ENCODE peak calls at places on chromosome X, in four cellular contexts. One of them, this sample, is unnamed.
A peak's percentile ranks its signal among the peaks of the same experiment; 100 is the strongest.

GRCh38 chrX:150362599-150363481 is at the start of gene MAMLD1:
- DNase-seq in K562: peak; percentile 49
- DNase-seq in HepG2: no peak
- DNase-seq in HCT116: peak; percentile 51
- DNase-seq in this sample: no peak

GRCh38 chrX:29090811-29091210 is 503.6 kb downstream of the IL1RAPL1 start:
- DNase-seq in K562: no peak
- DNase-seq in HepG2: no peak
- DNase-seq in HCT116: no peak
- DNase-seq in this sample: no peak

GRCh38 chrX:19479458-19479857 is 35.9 kb downstream of the MAP3K15 start:
- DNase-seq in K562: no peak
- DNase-seq in HepG2: peak; percentile 3
- DNase-seq in HCT116: no peak
- DNase-seq in this sample: no peak

GRCh38 chrX:17030580-17031285 is 84.3 kb downstream of the REPS2 start:
- DNase-seq in K562: no peak
- DNase-seq in HepG2: no peak
- DNase-seq in HCT116: no peak
- DNase-seq in this sample: no peak

GRCh38 chrX:135707880-135708279 is 5.6 kb upstream of the CT45A1 start:
- DNase-seq in K562: peak; percentile 82
- DNase-seq in HepG2: peak; percentile 31
- DNase-seq in HCT116: peak; percentile 16
- DNase-seq in this sample: no peak

GRCh38 chrX:20399728-20400414 is 133.2 kb upstream of the RPS6KA3 start:
- DNase-seq in K562: no peak
- DNase-seq in HepG2: no peak
- DNase-seq in HCT116: no peak
- DNase-seq in this sample: no peak

GRCh38 chrX:17549005-17549685 is 174.1 kb downstream of the NHS start:
- DNase-seq in K562: no peak
- DNase-seq in HepG2: no peak
- DNase-seq in HCT116: no peak
- DNase-seq in this sample: no peak

GRCh38 chrX:85963736-85964135 is 83.6 kb downstream of the CHM start:
- DNase-seq in K562: no peak
- DNase-seq in HepG2: peak; percentile 1
- DNase-seq in HCT116: no peak
- DNase-seq in this sample: peak; percentile 22

GRCh38 chrX:153674219-153674851 is 722 bp upstream of the PNCK start:
- DNase-seq in K562: peak; percentile 33
- DNase-seq in HepG2: no peak
- DNase-seq in HCT116: no peak
- DNase-seq in this sample: no peak

GRCh38 chrX:14963447-14964236 is 90.4 kb downstream of the MOSPD2 start:
- DNase-seq in K562: no peak
- DNase-seq in HepG2: no peak
- DNase-seq in HCT116: peak; percentile 49
- DNase-seq in this sample: no peak

GRCh38 chrX:35919536-35920309 is at the start of gene CFAP47:
- DNase-seq in K562: peak; percentile 0
- DNase-seq in HepG2: no peak
- DNase-seq in HCT116: no peak
- DNase-seq in this sample: no peak

GRCh38 chrX:41522071-41522470 is 74.9 kb downstream of the NYX start:
- DNase-seq in K562: no peak
- DNase-seq in HepG2: no peak
- DNase-seq in HCT116: no peak
- DNase-seq in this sample: no peak

GRCh38 chrX:17039826-17040225 is 93.4 kb downstream of the REPS2 start:
- DNase-seq in K562: no peak
- DNase-seq in HepG2: no peak
- DNase-seq in HCT116: no peak
- DNase-seq in this sample: no peak

GRCh38 chrX:118973389-118974087 is 880 bp upstream of the LONRF3 start:
- DNase-seq in K562: no peak
- DNase-seq in HepG2: no peak
- DNase-seq in HCT116: no peak
- DNase-seq in this sample: no peak

GRCh38 chrX:111759676-111760075 is 78.7 kb downstream of the ALG13 start:
- DNase-seq in K562: no peak
- DNase-seq in HepG2: no peak
- DNase-seq in HCT116: no peak
- DNase-seq in this sample: no peak

GRCh38 chrX:2828404-2829065 is at the start of gene GYG2:
- DNase-seq in K562: peak; percentile 33
- DNase-seq in HepG2: peak; percentile 64
- DNase-seq in HCT116: no peak
- DNase-seq in this sample: no peak

GRCh38 chrX:11427082-11428033 is 134.1 kb downstream of the AMELX start:
- DNase-seq in K562: peak; percentile 87
- DNase-seq in HepG2: no peak
- DNase-seq in HCT116: no peak
- DNase-seq in this sample: no peak

GRCh38 chrX:150152546-150152945 is 210.6 kb upstream of the MAMLD1 start:
- DNase-seq in K562: no peak
- DNase-seq in HepG2: no peak
- DNase-seq in HCT116: no peak
- DNase-seq in this sample: no peak

GRCh38 chrX:134932528-134933217 is 58.1 kb upstream of the SMIM10 start:
- DNase-seq in K562: no peak
- DNase-seq in HepG2: peak; percentile 55
- DNase-seq in HCT116: no peak
- DNase-seq in this sample: no peak

GRCh38 chrX:18702362-18703195 is 4.9 kb upstream of the PPEF1 start:
- DNase-seq in K562: no peak
- DNase-seq in HepG2: no peak
- DNase-seq in HCT116: no peak
- DNase-seq in this sample: no peak

GRCh38 chrX:31331928-31332327 is 260.1 kb upstream of the FTHL17 start:
- DNase-seq in K562: peak; percentile 68
- DNase-seq in HepG2: no peak
- DNase-seq in HCT116: no peak
- DNase-seq in this sample: no peak

GRCh38 chrX:332496-332860 is 13.9 kb upstream of the GTPBP6 start:
- DNase-seq in K562: no peak
- DNase-seq in HepG2: no peak
- DNase-seq in HCT116: no peak
- DNase-seq in this sample: no peak

GRCh38 chrX:134210465-134210864 is 26.5 kb upstream of the CCDC160 start:
- DNase-seq in K562: no peak
- DNase-seq in HepG2: no peak
- DNase-seq in HCT116: no peak
- DNase-seq in this sample: no peak

GRCh38 chrX:152641996-152642395 is 4.3 kb downstream of the GABRQ start:
- DNase-seq in K562: peak; percentile 63
- DNase-seq in HepG2: no peak
- DNase-seq in HCT116: no peak
- DNase-seq in this sample: no peak

GRCh38 chrX:17616936-17617335 is 120.4 kb upstream of the SCML1 start:
- DNase-seq in K562: no peak
- DNase-seq in HepG2: no peak
- DNase-seq in HCT116: no peak
- DNase-seq in this sample: no peak

GRCh38 chrX:40093586-40093985 is 4.2 kb downstream of the BCOR start:
- DNase-seq in K562: no peak
- DNase-seq in HepG2: no peak
- DNase-seq in HCT116: no peak
- DNase-seq in this sample: no peak
- H3K27ac ChIP-seq in K562: peak overlapping the region; percentile 88
- H3K27ac ChIP-seq in HepG2: no peak overlapping the region
- H3K27ac ChIP-seq in HCT116: peak overlapping the region; percentile 66
- H3K27ac ChIP-seq in this sample: peak overlapping the region; percentile 73

DNA sequence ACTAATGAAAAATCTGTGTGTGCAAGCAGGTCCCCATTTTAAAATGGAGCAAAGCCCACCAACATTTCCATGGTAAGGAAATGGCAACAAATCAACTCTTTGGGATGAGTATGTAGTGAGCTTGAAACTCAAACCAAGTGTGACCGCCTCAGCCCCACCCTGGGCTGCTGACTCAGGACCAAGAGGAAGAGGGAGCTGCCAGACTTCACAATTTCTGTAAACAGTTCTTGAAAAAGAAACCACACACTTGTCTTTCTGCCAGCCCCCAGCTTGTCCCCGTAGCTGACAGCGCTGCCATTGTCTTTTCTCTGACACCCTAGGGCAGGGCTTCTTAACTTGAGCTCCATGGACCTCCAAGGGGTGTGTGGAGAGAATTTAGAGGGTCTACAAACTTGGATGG is 10.3 kb downstream of the RTL5 start:
- DNase-seq in K562: no peak
- DNase-seq in HepG2: no peak
- DNase-seq in HCT116: no peak
- DNase-seq in this sample: no peak
- TF ChIP-seq TCF7L2 in K562: no peak
- TF ChIP-seq TCF7L2 in HepG2: no peak
- TF ChIP-seq TCF7L2 in HCT116: no peak
- TF ChIP-seq TCF7L2 in this sample: no peak

GRCh38 chrX:130125090-130125489 is 14.8 kb upstream of the ELF4 start:
- DNase-seq in K562: peak; percentile 51
- DNase-seq in HepG2: no peak
- DNase-seq in HCT116: no peak
- DNase-seq in this sample: no peak
- H3K27ac ChIP-seq in K562: no peak overlapping the region
- H3K27ac ChIP-seq in HepG2: no peak overlapping the region
- H3K27ac ChIP-seq in HCT116: no peak overlapping the region
- H3K27ac ChIP-seq in this sample: no peak overlapping the region

GRCh38 chrX:55201930-55202579 is 18.1 kb upstream of the PAGE5 start:
- DNase-seq in K562: no peak
- DNase-seq in HepG2: no peak
- DNase-seq in HCT116: no peak
- DNase-seq in this sample: no peak

DNA sequence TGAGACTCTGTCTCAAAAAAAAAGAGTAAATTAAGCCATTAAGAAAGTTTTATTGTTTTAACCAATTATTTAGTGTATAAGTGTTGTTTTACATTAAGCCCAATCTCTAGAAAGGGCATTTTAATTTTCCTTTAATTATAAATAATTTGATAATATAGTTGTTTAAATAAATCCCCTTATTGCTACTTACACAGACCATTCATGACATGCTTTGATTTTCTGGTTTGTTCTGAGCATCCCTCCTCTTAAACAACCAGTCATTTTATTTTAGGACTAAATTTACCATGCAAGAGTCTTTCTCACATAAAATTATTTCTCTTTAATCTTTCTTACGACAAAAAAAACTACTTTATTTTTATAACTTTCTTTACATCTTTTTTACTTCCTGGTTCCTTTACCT is 23.5 kb upstream of the PAGE5 start:
- DNase-seq in K562: no peak
- DNase-seq in HepG2: no peak
- DNase-seq in HCT116: no peak
- DNase-seq in this sample: no peak
- TF ChIP-seq TCF7L2 in K562: no peak
- TF ChIP-seq TCF7L2 in HepG2: no peak
- TF ChIP-seq TCF7L2 in HCT116: no peak
- TF ChIP-seq TCF7L2 in this sample: no peak

DNA sequence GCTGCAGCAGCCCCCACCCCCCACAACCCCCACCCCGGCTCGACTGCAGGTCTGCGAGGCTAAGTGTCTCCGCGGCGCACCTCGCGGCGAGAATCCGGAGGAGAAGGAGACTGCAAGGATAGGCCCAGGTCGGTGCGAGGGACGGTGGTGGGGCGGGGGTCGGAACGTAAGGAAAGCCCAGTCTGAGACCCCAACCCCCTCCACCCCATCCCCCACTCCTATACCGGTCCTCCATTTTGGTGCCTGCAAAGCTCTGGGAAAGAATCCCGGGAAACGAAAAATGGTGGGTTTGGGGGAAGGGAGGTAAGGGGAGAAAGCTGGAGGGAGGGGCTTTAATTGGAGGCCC is 614 bp downstream of the BEX3 start:
- DNase-seq in K562: no peak
- DNase-seq in HepG2: no peak
- DNase-seq in HCT116: no peak
- DNase-seq in this sample: no peak
- H3K27ac ChIP-seq in K562: no peak overlapping the region
- H3K27ac ChIP-seq in HepG2: no peak overlapping the region
- H3K27ac ChIP-seq in HCT116: peak overlapping the region; percentile 42
- H3K27ac ChIP-seq in this sample: peak overlapping the region; percentile 48

GRCh38 chrX:54182864-54183613 is at the start of gene FAM120C:
- DNase-seq in K562: peak; percentile 75
- DNase-seq in HepG2: peak; percentile 51
- DNase-seq in HCT116: peak; percentile 56
- DNase-seq in this sample: no peak
- TF ChIP-seq TCF7L2 in K562: no peak
- TF ChIP-seq TCF7L2 in HepG2: no peak
- TF ChIP-seq TCF7L2 in HCT116: no peak
- TF ChIP-seq TCF7L2 in this sample: no peak